ENCODE peak calls at places on chromosomes 3 and 15, in five cellular contexts. Y is H54; S is thoracic aorta; C is activated naive CD4-positive, alpha-beta T cell; V is T-helper 9 cell. D is an unnamed sample.

GRCh38 chr15:62847900-62848489 is 194.6 kb upstream of the TPM1 start:
- DNase-seq in V (peak), Y (no peak), S (no peak), C (peak), D (no peak)

GRCh38 chr3:153103406-153103945 is 58.5 kb upstream of the RAP2B start:
- DNase-seq in C (no peak), Y (no peak), S (no peak), V (no peak), D (no peak)

GRCh38 chr3:82044918-82045715 is 283.7 kb upstream of the GBE1 start:
- DNase-seq in Y (no peak), C (no peak), V (no peak), S (no peak), D (no peak)

GRCh38 chr3:189834462-189834861 is 203.3 kb downstream of the TP63 start:
- DNase-seq in V (no peak), C (no peak), S (no peak), Y (no peak), D (no peak)

GRCh38 chr3:11632564-11632963 is 11.2 kb downstream of the VGLL4 start:
- DNase-seq in S (no peak), C (no peak), Y (no peak), V (no peak), D (no peak)

GRCh38 chr15:50148362-50148963 is 29.4 kb upstream of the ATP8B4 start:
- DNase-seq in V (no peak), C (no peak), S (no peak), Y (no peak), D (no peak)

GRCh38 chr15:76533060-76533955 is 196.7 kb downstream of the ISL2 start:
- DNase-seq in C (no peak), S (no peak), V (no peak), Y (no peak), D (no peak)

GRCh38 chr15:31265871-31266711 is 60.5 kb upstream of the KLF13 start:
- DNase-seq in S (no peak), Y (no peak), V (peak), C (peak), D (peak)

GRCh38 chr3:54212723-54213122 is 90.4 kb downstream of the CACNA2D3 start:
- DNase-seq in C (no peak), V (no peak), Y (no peak), S (no peak), D (no peak)

GRCh38 chr15:101852356-101852755 is 40.4 kb downstream of the OR4F15 start:
- DNase-seq in V (no peak), Y (no peak), C (no peak), S (no peak), D (no peak)

GRCh38 chr15:85757939-85758654 is 36.6 kb downstream of the KLHL25 start:
- DNase-seq in V (no peak), Y (no peak), S (no peak), C (no peak), D (no peak)

GRCh38 chr3:33437556-33438283 is 2.5 kb downstream of the UBP1 start:
- DNase-seq in Y (no peak), V (no peak), C (no peak), S (no peak), D (no peak)

GRCh38 chr3:8767667-8768363 is 1.6 kb downstream of the OXTR start:
- DNase-seq in S (no peak), C (no peak), Y (no peak), V (no peak), D (no peak)

GRCh38 chr3:160841455-160841854 is 85.4 kb downstream of the PPM1L start:
- DNase-seq in S (no peak), V (no peak), C (no peak), Y (no peak), D (no peak)

GRCh38 chr3:49703443-49703927 is 14.1 kb downstream of the RNF123 start:
- DNase-seq in C (peak), V (peak), S (no peak), Y (peak), D (peak)

GRCh38 chr3:195895900-195896360 is 12.4 kb downstream of the TNK2 start:
- DNase-seq in C (peak), V (peak), S (no peak), Y (peak), D (peak)

GRCh38 chr15:23565395-23566069 is at the start of gene MKRN3:
- DNase-seq in V (no peak), Y (peak), S (no peak), C (no peak), D (peak)